ENCODE peak calls at places on chromosomes 12 and 14, in four cellular contexts. One of them, this sample, is unnamed. For H3K4me1, the result is how much of the 10 kb centered on the place peaks cover.

GRCh38 chr14:62015945-62016344 is 253.7 kb downstream of the SNAPC1 start:
- DNase-seq in CD8-positive, alpha-beta memory T cell: no peak
- DNase-seq in aorta: no peak
- DNase-seq in body of pancreas: no peak
- DNase-seq in this sample: no peak

GRCh38 chr14:79325071-79325470 is 886.2 kb downstream of the DIO2 start:
- DNase-seq in CD8-positive, alpha-beta memory T cell: no peak
- DNase-seq in aorta: no peak
- DNase-seq in body of pancreas: peak
- DNase-seq in this sample: no peak

GRCh38 chr12:131021142-131021541 is 67.4 kb downstream of the ADGRD1 start:
- DNase-seq in CD8-positive, alpha-beta memory T cell: no peak
- DNase-seq in aorta: no peak
- DNase-seq in body of pancreas: no peak
- DNase-seq in this sample: no peak

GRCh38 chr14:103422981-103423600 is 37.9 kb downstream of the MARK3 start:
- DNase-seq in CD8-positive, alpha-beta memory T cell: no peak
- DNase-seq in aorta: no peak
- DNase-seq in body of pancreas: no peak
- DNase-seq in this sample: no peak

GRCh38 chr12:115541891-115542361 is 735.6 kb downstream of the MED13L start:
- DNase-seq in CD8-positive, alpha-beta memory T cell: no peak
- DNase-seq in aorta: no peak
- DNase-seq in body of pancreas: no peak
- DNase-seq in this sample: no peak

GRCh38 chr12:29733060-29733459 is 50.7 kb downstream of the TMTC1 start:
- DNase-seq in CD8-positive, alpha-beta memory T cell: no peak
- DNase-seq in aorta: no peak
- DNase-seq in body of pancreas: no peak
- DNase-seq in this sample: no peak

GRCh38 chr14:24149302-24149969 is 2.1 kb downstream of the RNF31 start:
- DNase-seq in CD8-positive, alpha-beta memory T cell: no peak
- DNase-seq in aorta: no peak
- DNase-seq in body of pancreas: no peak
- DNase-seq in this sample: no peak

GRCh38 chr12:58529897-58530296 is 390.4 kb downstream of the LRIG3 start:
- DNase-seq in CD8-positive, alpha-beta memory T cell: no peak
- DNase-seq in aorta: no peak
- DNase-seq in body of pancreas: no peak
- DNase-seq in this sample: no peak

GRCh38 chr12:56991319-56991906 is 14.9 kb downstream of the ZBTB39 start:
- DNase-seq in CD8-positive, alpha-beta memory T cell: no peak
- DNase-seq in aorta: peak
- DNase-seq in body of pancreas: no peak
- DNase-seq in this sample: peak

GRCh38 chr12:125228519-125229260 is 163.5 kb downstream of the AACS start:
- DNase-seq in CD8-positive, alpha-beta memory T cell: no peak
- DNase-seq in aorta: no peak
- DNase-seq in body of pancreas: no peak
- DNase-seq in this sample: no peak

GRCh38 chr14:39005044-39005736 is 97.8 kb downstream of the SEC23A start:
- DNase-seq in CD8-positive, alpha-beta memory T cell: no peak
- DNase-seq in aorta: no peak
- DNase-seq in body of pancreas: no peak
- DNase-seq in this sample: no peak

DNA sequence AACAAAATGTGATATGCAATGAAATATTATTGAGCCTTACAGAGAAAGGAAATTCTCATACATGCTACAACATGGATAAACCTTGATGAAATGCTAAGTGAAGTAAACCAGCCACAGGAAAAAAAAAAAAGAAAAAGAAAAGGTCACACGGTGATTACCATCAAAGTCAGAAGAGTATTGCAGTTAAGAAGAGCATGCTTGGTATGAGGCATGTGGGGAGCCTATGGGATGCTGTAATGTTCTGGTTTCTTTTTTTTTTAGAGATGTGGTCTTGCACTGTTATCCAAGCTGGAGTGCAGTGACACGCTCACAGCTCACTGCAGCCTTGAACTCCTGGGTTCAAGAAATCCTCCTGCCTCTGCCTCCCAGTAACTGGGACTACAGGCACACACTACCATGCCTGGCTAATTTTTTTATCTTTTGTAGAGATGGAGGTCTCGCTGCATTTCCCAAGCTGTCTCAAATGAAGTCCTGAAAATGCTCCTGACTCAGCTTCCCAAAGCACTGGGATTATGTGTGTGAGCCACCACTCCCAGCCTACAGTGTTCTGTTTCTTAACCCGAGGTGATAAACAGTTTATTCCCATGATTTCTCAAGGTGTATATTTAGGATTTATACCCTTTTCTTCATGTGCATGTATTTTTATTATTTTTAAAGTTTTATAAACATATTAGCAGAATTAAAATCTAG is 96.2 kb downstream of the SEC23A start:
- DNase-seq in CD8-positive, alpha-beta memory T cell: no peak
- DNase-seq in aorta: no peak
- DNase-seq in body of pancreas: no peak
- DNase-seq in this sample: no peak
- H3K4me1 ChIP-seq in CD8-positive, alpha-beta memory T cell: under half
- H3K4me1 ChIP-seq in aorta: under half
- H3K4me1 ChIP-seq in body of pancreas: under half
- H3K4me1 ChIP-seq in this sample: under half

GRCh38 chr12:55722948-55723347 is 2.8 kb downstream of the RDH5 start:
- DNase-seq in CD8-positive, alpha-beta memory T cell: no peak
- DNase-seq in aorta: peak
- DNase-seq in body of pancreas: no peak
- DNase-seq in this sample: peak
- H3K4me1 ChIP-seq in CD8-positive, alpha-beta memory T cell: under half
- H3K4me1 ChIP-seq in aorta: under half
- H3K4me1 ChIP-seq in body of pancreas: half or more
- H3K4me1 ChIP-seq in this sample: under half

GRCh38 chr12:62313727-62314380 is 53.6 kb downstream of the USP15 start:
- DNase-seq in CD8-positive, alpha-beta memory T cell: no peak
- DNase-seq in aorta: no peak
- DNase-seq in body of pancreas: no peak
- DNase-seq in this sample: no peak
- H3K4me1 ChIP-seq in CD8-positive, alpha-beta memory T cell: under half
- H3K4me1 ChIP-seq in aorta: under half
- H3K4me1 ChIP-seq in body of pancreas: under half
- H3K4me1 ChIP-seq in this sample: under half

GRCh38 chr14:68248481-68249255 is 429.1 kb downstream of the RAD51B start:
- DNase-seq in CD8-positive, alpha-beta memory T cell: no peak
- DNase-seq in aorta: peak
- DNase-seq in body of pancreas: peak
- DNase-seq in this sample: peak
- H3K4me1 ChIP-seq in CD8-positive, alpha-beta memory T cell: under half
- H3K4me1 ChIP-seq in aorta: under half
- H3K4me1 ChIP-seq in body of pancreas: half or more
- H3K4me1 ChIP-seq in this sample: under half

GRCh38 chr14:33679025-33679424 is 271.8 kb downstream of the EGLN3 start:
- DNase-seq in CD8-positive, alpha-beta memory T cell: no peak
- DNase-seq in aorta: no peak
- DNase-seq in body of pancreas: no peak
- DNase-seq in this sample: no peak
- H3K4me1 ChIP-seq in CD8-positive, alpha-beta memory T cell: under half
- H3K4me1 ChIP-seq in aorta: under half
- H3K4me1 ChIP-seq in body of pancreas: under half
- H3K4me1 ChIP-seq in this sample: under half

DNA sequence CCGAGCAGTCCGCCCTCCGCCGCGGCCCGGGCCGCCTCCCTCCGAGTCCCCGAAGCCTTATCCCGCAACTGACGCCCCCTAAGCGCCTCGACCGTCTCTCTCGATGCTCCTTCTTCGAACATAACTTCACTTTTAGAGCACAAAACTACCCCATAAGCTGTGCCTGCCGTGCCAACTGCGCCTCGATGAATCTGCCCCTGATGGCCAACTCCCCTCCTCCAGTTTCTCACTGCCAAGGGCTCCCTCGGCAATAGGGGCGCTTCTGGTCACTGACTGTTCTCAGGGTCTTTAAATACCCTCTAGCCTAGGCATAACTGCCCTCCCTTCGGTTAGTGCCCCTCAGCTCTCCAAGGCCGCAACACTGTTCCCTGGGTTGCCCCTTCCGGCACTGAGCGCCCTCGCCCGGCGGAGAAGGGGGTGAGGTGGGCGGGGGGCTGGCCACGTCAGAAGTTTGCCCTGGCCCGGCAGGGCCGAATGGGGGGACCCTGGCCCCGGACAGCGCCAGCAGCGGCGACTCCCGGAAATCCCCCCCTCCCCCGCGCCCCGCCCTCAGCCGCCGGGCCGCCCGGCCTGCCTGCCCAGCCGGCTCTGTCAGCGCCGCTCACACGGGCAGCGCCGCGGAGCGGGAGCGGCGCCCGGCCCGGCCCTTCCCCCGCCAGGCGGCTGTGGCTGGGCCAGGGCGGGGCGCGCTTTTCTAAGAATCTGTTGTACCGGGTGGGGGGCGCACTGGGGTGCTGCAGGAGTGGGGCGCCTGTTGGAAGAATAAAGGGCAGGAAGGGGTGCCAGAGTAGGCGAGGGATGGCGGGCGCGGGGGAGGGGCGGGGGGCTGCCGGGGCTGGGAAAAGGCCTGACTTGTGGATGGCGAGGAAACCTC is 10.6 kb downstream of the RARG start:
- DNase-seq in CD8-positive, alpha-beta memory T cell: peak
- DNase-seq in aorta: peak
- DNase-seq in body of pancreas: peak
- DNase-seq in this sample: peak
- H3K4me1 ChIP-seq in CD8-positive, alpha-beta memory T cell: half or more
- H3K4me1 ChIP-seq in aorta: under half
- H3K4me1 ChIP-seq in body of pancreas: half or more
- H3K4me1 ChIP-seq in this sample: under half

GRCh38 chr12:4286771-4287317 is 13.3 kb downstream of the CCND2 start:
- DNase-seq in CD8-positive, alpha-beta memory T cell: no peak
- DNase-seq in aorta: no peak
- DNase-seq in body of pancreas: no peak
- DNase-seq in this sample: no peak
- H3K4me1 ChIP-seq in CD8-positive, alpha-beta memory T cell: under half
- H3K4me1 ChIP-seq in aorta: under half
- H3K4me1 ChIP-seq in body of pancreas: under half
- H3K4me1 ChIP-seq in this sample: under half

DNA sequence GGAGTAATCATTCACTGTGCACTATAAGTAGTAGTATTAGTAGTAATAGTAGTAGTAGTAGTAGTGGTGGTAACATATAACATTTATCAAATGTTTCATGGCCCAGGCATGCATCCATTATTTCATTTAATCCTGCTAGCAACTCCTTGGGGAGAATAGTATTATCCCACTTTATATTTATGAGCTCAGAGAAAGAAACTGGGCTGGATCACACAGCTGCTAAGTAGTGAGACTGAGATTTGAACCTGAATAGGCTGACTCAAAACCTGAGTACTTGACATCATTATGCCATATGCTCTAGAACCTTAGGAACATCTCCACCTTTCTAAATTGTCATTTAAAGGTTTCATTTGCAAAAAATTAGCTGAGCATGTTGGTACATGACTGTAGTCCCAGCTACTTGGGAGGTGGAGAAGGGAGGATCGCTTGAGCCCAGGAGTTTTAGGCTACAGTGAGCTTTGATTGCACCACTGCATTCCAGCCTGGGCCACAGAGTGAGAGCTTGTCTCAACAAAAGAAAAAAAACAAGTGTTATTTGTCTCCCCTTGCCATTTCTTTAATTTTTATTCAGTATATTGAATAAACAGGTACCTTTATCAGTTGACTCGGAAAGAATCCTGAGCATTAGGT is 11.4 kb upstream of the NID2 start:
- DNase-seq in CD8-positive, alpha-beta memory T cell: no peak
- DNase-seq in aorta: no peak
- DNase-seq in body of pancreas: no peak
- DNase-seq in this sample: peak
- H3K4me1 ChIP-seq in CD8-positive, alpha-beta memory T cell: under half
- H3K4me1 ChIP-seq in aorta: under half
- H3K4me1 ChIP-seq in body of pancreas: under half
- H3K4me1 ChIP-seq in this sample: half or more